ENCODE peak calls at places on chromosome 16, in ten cellular contexts. F, S, C, M, L, D, Q, E, N and W are unnamed samples.

GRCh38 chr16:74123826-74124225 is 172.8 kb upstream of the PSMD7 start:
- DNase-seq in M (no peak), D (no peak), N (no peak), Q (no peak), F (no peak), C (no peak), E (no peak), S (no peak), L (no peak), W (no peak)

GRCh38 chr16:11354733-11355574 is 9.7 kb downstream of the RMI2 start:
- DNase-seq in E (no peak), D (peak; percentile 46), Q (no peak), M (no peak), C (no peak), F (peak; percentile 54), L (no peak), S (peak; percentile 90), N (no peak), W (no peak)

GRCh38 chr16:27515874-27516353 is 33.8 kb downstream of the GTF3C1 start:
- DNase-seq in Q (peak; percentile 32), F (peak; percentile 41), N (peak; percentile 59), C (peak; percentile 72), E (no peak), L (no peak), S (peak; percentile 40), M (peak; percentile 23), D (no peak), W (peak; percentile 56)

GRCh38 chr16:65740716-65741115 is 618.9 kb upstream of the CDH11 start:
- DNase-seq in S (no peak), D (no peak), Q (peak; percentile 8), L (no peak), N (no peak), E (no peak), C (no peak), M (no peak), F (no peak), W (no peak)

GRCh38 chr16:46743232-46743719 is 4.9 kb downstream of the MYLK3 start:
- DNase-seq in D (no peak), C (no peak), Q (no peak), S (peak; percentile 8), E (no peak), L (no peak), M (peak; percentile 12), F (peak; percentile 70), N (no peak), W (no peak)

GRCh38 chr16:81095953-81096714 is at the start of gene GCSH:
- DNase-seq in M (peak; percentile 99), C (peak; percentile 96), L (peak; percentile 97), F (peak; percentile 98), N (peak; percentile 100), D (peak; percentile 98), E (peak; percentile 95), S (peak; percentile 99), Q (peak; percentile 98), W (peak; percentile 96)

GRCh38 chr16:73212431-73212830 is 164.5 kb upstream of the ZFHX3 start:
- DNase-seq in L (no peak), N (no peak), M (no peak), S (no peak), Q (no peak), E (no peak), D (no peak), C (no peak), F (no peak), W (no peak)

GRCh38 chr16:64150193-64150592 is 971.7 kb downstream of the CDH11 start:
- DNase-seq in E (no peak), D (no peak), L (no peak), N (no peak), M (no peak), S (no peak), Q (peak; percentile 52), C (no peak), F (no peak), W (no peak)

GRCh38 chr16:85929259-85929704 is 30.3 kb downstream of the IRF8 start:
- DNase-seq in D (no peak), C (no peak), Q (no peak), S (no peak), F (no peak), L (no peak), E (no peak), M (no peak), N (no peak), W (no peak)

GRCh38 chr16:20853981-20854620 is 46.1 kb downstream of the DCUN1D3 start:
- DNase-seq in Q (no peak), E (no peak), S (no peak), F (no peak), M (no peak), L (no peak), D (no peak), C (no peak), N (no peak), W (no peak)

GRCh38 chr16:87319011-87319410 is 1.8 kb upstream of the C16orf95 start:
- DNase-seq in L (no peak), E (no peak), N (no peak), D (no peak), S (no peak), C (no peak), M (no peak), F (no peak), Q (no peak), W (no peak)

GRCh38 chr16:90018297-90019200 is 707 bp downstream of the DBNDD1 start:
- DNase-seq in Q (peak; percentile 23), F (peak; percentile 44), N (no peak), E (no peak), S (no peak), L (no peak), M (peak; percentile 28), C (peak; percentile 66), D (no peak), W (no peak)

GRCh38 chr16:58449768-58450167 is 50.2 kb upstream of the NDRG4 start:
- DNase-seq in L (no peak), M (no peak), S (no peak), C (no peak), F (no peak), Q (no peak), D (no peak), E (no peak), N (no peak), W (no peak)

GRCh38 chr16:12925026-12925425 is 23.6 kb downstream of the SHISA9 start:
- DNase-seq in F (no peak), L (no peak), N (no peak), D (no peak), S (no peak), E (no peak), M (no peak), C (no peak), Q (no peak), W (no peak)

GRCh38 chr16:3642397-3643094 is 11.9 kb upstream of the DNASE1 start:
- DNase-seq in M (peak; percentile 55), F (peak; percentile 3), S (no peak), L (no peak), D (no peak), C (peak; percentile 30), N (no peak), Q (peak; percentile 53), E (no peak), W (no peak)

GRCh38 chr16:85916141-85916890 is 17.4 kb downstream of the IRF8 start:
- DNase-seq in L (no peak), C (no peak), D (no peak), F (no peak), S (no peak), Q (peak; percentile 36), N (no peak), M (peak; percentile 94), E (no peak), W (no peak)

GRCh38 chr16:87918866-87919680 is 17.3 kb downstream of the CA5A start:
- DNase-seq in Q (no peak), L (no peak), N (peak; percentile 78), E (no peak), C (no peak), M (peak; percentile 24), F (no peak), D (no peak), S (no peak), W (no peak)

GRCh38 chr16:75764154-75764768 is 38.0 kb upstream of the CPHXL start:
- DNase-seq in Q (peak; percentile 75), C (peak; percentile 66), L (no peak), D (peak; percentile 35), E (peak; percentile 41), F (peak; percentile 51), S (peak; percentile 68), M (peak; percentile 79), N (no peak), W (peak; percentile 63)

GRCh38 chr16:48011888-48012658 is 143.7 kb downstream of the ABCC12 start:
- DNase-seq in D (no peak), L (no peak), N (no peak), M (no peak), Q (no peak), C (no peak), F (no peak), S (no peak), E (no peak), W (no peak)

GRCh38 chr16:85963746-85964370 is 64.9 kb downstream of the IRF8 start:
- DNase-seq in N (peak; percentile 73), M (peak; percentile 55), S (no peak), F (no peak), C (no peak), Q (no peak), E (no peak), L (no peak), D (no peak), W (peak; percentile 49)

GRCh38 chr16:87924041-87924851 is 12.1 kb downstream of the CA5A start:
- DNase-seq in S (no peak), Q (no peak), D (no peak), E (no peak), F (no peak), N (no peak), M (no peak), L (no peak), C (no peak), W (peak; percentile 26)

GRCh38 chr16:88548131-88548874 is 21.9 kb upstream of the ZC3H18 start:
- DNase-seq in M (no peak), F (no peak), C (peak; percentile 19), N (no peak), S (no peak), Q (no peak), L (no peak), D (no peak), E (no peak), W (no peak)

GRCh38 chr16:22141746-22142145 is 20.6 kb upstream of the SDR42E2 start:
- DNase-seq in L (no peak), D (no peak), N (no peak), E (no peak), Q (peak; percentile 23), C (no peak), F (peak; percentile 59), M (peak; percentile 2), S (no peak), W (peak; percentile 46)

GRCh38 chr16:9798474-9798873 is 383.8 kb downstream of the GRIN2A start:
- DNase-seq in C (no peak), Q (no peak), E (no peak), L (no peak), S (no peak), N (no peak), M (no peak), F (no peak), D (no peak), W (no peak)

GRCh38 chr16:27080870-27081269 is 14.1 kb downstream of the C16orf82 start:
- DNase-seq in F (peak; percentile 42), C (no peak), D (no peak), E (no peak), N (no peak), Q (peak; percentile 20), S (no peak), L (no peak), M (peak; percentile 27), W (no peak)

GRCh38 chr16:72298947-72299346 is 127.0 kb upstream of the PMFBP1 start:
- DNase-seq in D (no peak), E (no peak), N (no peak), Q (no peak), M (no peak), C (no peak), S (no peak), L (no peak), F (no peak), W (no peak)

GRCh38 chr16:28140788-28141618 is 70.8 kb downstream of the XPO6 start:
- DNase-seq in F (no peak), D (peak; percentile 57), S (peak; percentile 87), M (peak; percentile 43), Q (peak; percentile 52), N (no peak), E (no peak), C (no peak), L (no peak), W (no peak)

GRCh38 chr16:79582789-79583188 is 17.7 kb downstream of the MAF start:
- DNase-seq in E (no peak), L (no peak), C (no peak), F (no peak), N (no peak), S (no peak), M (no peak), D (no peak), Q (no peak), W (no peak)